ENCODE peak calls at places on chromosomes 5 and 9, in four cellular contexts. R is K562, N is A549, E is HepG2. K is an unnamed sample.
A peak's percentile ranks its signal among the peaks of the same experiment; 100 is the strongest.

GRCh38 chr5:178314066-178314660 is 81.6 kb upstream of the PHYKPL start:
- DNase-seq in R (no peak), N (no peak), E (no peak), K (no peak)

GRCh38 chr9:121222524-121223171 is 21.0 kb upstream of the RAB14 start:
- DNase-seq in R (peak; percentile 31), N (no peak), E (peak; percentile 49), K (peak; percentile 59)

GRCh38 chr5:73037545-73037944 is 81.7 kb downstream of the FCHO2 start:
- DNase-seq in R (no peak), N (no peak), E (no peak), K (no peak)

GRCh38 chr5:131262953-131263541 is 806 bp upstream of the CDC42SE2 start:
- DNase-seq in R (no peak), N (no peak), E (no peak), K (peak; percentile 18)

GRCh38 chr9:131661954-131662621 is 77.8 kb downstream of the RAPGEF1 start:
- DNase-seq in R (peak; percentile 50), N (no peak), E (no peak), K (no peak)

GRCh38 chr5:3341446-3342240 is 254.0 kb upstream of the IRX1 start:
- DNase-seq in R (no peak), N (no peak), E (no peak), K (peak; percentile 9)

GRCh38 chr9:3736186-3736585 is 210.4 kb upstream of the RFX3 start:
- DNase-seq in R (no peak), N (no peak), E (no peak), K (no peak)

GRCh38 chr5:17882760-17883488 is 248.7 kb downstream of the TAF11L14 start:
- DNase-seq in R (no peak), N (no peak), E (no peak), K (peak; percentile 70)

GRCh38 chr9:22142681-22143080 is 133.6 kb upstream of the CDKN2B start:
- DNase-seq in R (no peak), N (no peak), E (no peak), K (no peak)

GRCh38 chr9:91787931-91788330 is 162.1 kb downstream of the ROR2 start:
- DNase-seq in R (no peak), N (no peak), E (no peak), K (no peak)

GRCh38 chr5:73482383-73483193 is 15.7 kb upstream of the BTF3 start:
- DNase-seq in R (no peak), N (no peak), E (no peak), K (no peak)

GRCh38 chr5:90548069-90548593 is 10.5 kb upstream of the ADGRV1 start:
- DNase-seq in R (peak; percentile 25), N (peak; percentile 26), E (peak; percentile 66), K (peak; percentile 32)

GRCh38 chr5:35745666-35746065 is 111.0 kb upstream of the IL7R start:
- DNase-seq in R (no peak), N (no peak), E (no peak), K (no peak)

GRCh38 chr9:109182940-109183798 is 16.1 kb upstream of the FRRS1L start:
- DNase-seq in R (peak; percentile 40), N (peak; percentile 68), E (peak; percentile 81), K (peak; percentile 73)

GRCh38 chr5:109479260-109479860 is 69.6 kb upstream of the PJA2 start:
- DNase-seq in R (no peak), N (peak; percentile 5), E (peak; percentile 18), K (peak; percentile 27)

GRCh38 chr5:177959315-177959714 is 36.7 kb downstream of the PROP1 start:
- DNase-seq in R (no peak), N (no peak), E (no peak), K (peak; percentile 52)

GRCh38 chr9:98603821-98604383 is 104.8 kb downstream of the GABBR2 start:
- DNase-seq in R (no peak), N (no peak), E (no peak), K (no peak)

GRCh38 chr9:129643706-129644105 is 1.8 kb upstream of the ASB6 start:
- DNase-seq in R (no peak), N (no peak), E (no peak), K (no peak)

GRCh38 chr9:113511047-113511521 is 47.6 kb downstream of the RGS3 start:
- DNase-seq in R (no peak), N (no peak), E (no peak), K (no peak)

GRCh38 chr5:77380636-77381035 is 111.5 kb downstream of the WDR41 start:
- DNase-seq in R (no peak), N (no peak), E (no peak), K (no peak)

GRCh38 chr9:17134843-17135577 is at the start of gene CNTLN:
- DNase-seq in R (no peak), N (peak; percentile 90), E (peak; percentile 67), K (peak; percentile 94)
- H3K27ac ChIP-seq in R (no peak within 1 kb of the TSS), N (peak within 1 kb of the TSS; percentile 99), E (peak within 1 kb of the TSS; percentile 68), K (no peak within 1 kb of the TSS)

GRCh38 chr9:124353811-124354274 is 61.4 kb downstream of the PSMB7 start:
- DNase-seq in R (no peak), N (no peak), E (no peak), K (no peak)

GRCh38 chr9:124353166-124353768 is 62.0 kb downstream of the PSMB7 start:
- DNase-seq in R (no peak), N (no peak), E (no peak), K (no peak)

GRCh38 chr9:124351672-124352468 is 63.4 kb downstream of the PSMB7 start:
- DNase-seq in R (no peak), N (no peak), E (no peak), K (no peak)

GRCh38 chr9:124354364-124355031 is 60.7 kb downstream of the PSMB7 start:
- DNase-seq in R (no peak), N (no peak), E (no peak), K (no peak)

DNA sequence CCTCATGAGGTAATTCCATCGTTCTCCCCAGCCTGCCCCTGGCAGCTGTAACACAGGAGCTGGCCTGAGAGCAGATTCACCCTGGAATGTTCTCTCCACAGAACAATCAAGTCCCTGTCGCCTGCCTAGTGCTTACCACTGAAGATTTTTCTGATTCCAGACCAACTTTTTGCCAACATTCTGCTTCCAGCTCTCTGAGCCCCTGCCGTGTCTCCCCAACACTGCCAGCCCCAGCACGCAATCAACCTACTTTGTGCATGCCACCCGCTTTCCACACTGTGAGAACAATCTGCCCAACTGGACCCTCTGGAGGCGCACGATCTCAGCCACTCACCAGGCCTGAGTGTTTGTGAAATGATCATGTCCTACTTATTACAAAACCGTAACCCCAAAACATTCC is 62.6 kb downstream of the PSMB7 start:
- DNase-seq in R (no peak), N (no peak), E (no peak), K (no peak)
- TF ChIP-seq JUNB in R (no peak), N (no peak), E (no peak), K (no peak)

DNA sequence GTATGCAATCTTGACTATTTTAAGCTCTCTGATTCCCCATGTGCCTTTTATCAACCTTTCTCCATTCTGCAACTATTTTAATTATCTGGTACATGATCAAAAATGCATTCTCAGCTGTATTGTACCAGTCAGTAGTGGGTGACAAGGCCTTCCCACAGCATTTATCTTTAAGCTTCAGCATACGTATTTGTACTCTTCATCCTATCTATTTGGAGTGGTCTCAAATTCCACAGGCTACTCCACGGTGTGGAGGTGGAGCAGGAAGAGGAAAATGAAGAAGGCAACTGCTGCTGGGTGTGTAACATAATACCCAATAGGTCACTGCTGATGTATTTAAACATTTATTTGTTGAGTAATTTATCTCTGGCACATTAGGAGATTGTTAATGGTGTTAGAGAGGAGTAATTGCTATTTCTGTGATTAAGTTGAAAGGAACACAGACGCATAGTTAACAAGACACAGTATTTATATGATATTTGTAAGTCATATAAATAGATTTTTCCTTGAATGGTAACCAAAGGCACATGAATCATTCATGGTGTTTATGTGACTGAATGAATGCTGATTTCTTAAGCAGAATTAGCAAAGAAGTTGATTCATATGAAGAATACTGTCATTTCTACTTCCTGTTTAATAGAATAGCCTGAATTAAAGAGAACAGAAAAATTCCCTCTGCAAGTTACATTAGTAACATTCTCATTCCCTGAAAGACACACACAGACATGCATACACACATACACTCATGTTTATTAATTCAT is 153.8 kb upstream of the NR3C1 start:
- DNase-seq in R (no peak), N (no peak), E (no peak), K (no peak)
- H3K27ac ChIP-seq in R (no peak overlapping the region), N (peak overlapping the region; percentile 35), E (no peak overlapping the region), K (no peak overlapping the region)

DNA sequence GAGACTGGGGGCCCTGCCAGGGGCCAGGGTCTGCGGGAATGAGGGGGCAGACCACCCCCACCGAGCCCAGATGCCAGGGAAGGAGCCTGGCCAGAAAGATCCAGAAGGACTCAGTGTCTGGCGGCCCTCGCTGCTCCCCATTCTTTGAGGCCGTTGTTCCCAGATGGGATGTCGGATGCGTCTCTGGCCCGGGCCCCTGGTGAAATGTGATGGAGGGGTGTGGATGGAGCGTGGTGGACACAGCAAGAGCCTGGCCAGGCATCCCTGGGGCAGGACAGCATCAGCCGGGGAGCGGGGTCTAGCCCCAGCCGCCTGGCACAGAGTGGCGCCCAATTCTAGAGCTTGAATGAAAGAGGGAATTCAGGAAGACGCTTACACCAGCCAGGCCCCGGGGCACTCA is 46.2 kb upstream of the NKD2 start:
- DNase-seq in R (no peak), N (no peak), E (no peak), K (no peak)
- TF ChIP-seq JUNB in R (no peak), N (no peak), E (no peak), K (no peak)

GRCh38 chr9:97502984-97503861 is 1.8 kb downstream of the TMOD1 start:
- DNase-seq in R (peak; percentile 84), N (no peak), E (no peak), K (peak; percentile 49)

GRCh38 chr9:97501177-97501971 is at the start of gene TMOD1:
- DNase-seq in R (peak; percentile 98), N (peak; percentile 83), E (peak; percentile 35), K (peak; percentile 73)

GRCh38 chr9:97503862-97504210 is 2.4 kb downstream of the TMOD1 start:
- DNase-seq in R (no peak), N (no peak), E (no peak), K (no peak)

GRCh38 chr9:97501972-97502221 is 431 bp downstream of the TMOD1 start:
- DNase-seq in R (no peak), N (no peak), E (no peak), K (peak; percentile 64)

GRCh38 chr9:97502222-97502983 is 937 bp downstream of the TMOD1 start:
- DNase-seq in R (peak; percentile 32), N (no peak), E (no peak), K (peak; percentile 67)
- H3K27ac ChIP-seq in R (peak overlapping the region; percentile 96), N (peak overlapping the region; percentile 62), E (no peak overlapping the region), K (no peak overlapping the region)

GRCh38 chr5:160133071-160133917 is 14.0 kb upstream of the PWWP2A start:
- DNase-seq in R (no peak), N (no peak), E (no peak), K (peak; percentile 86)
- TF ChIP-seq JUNB in R (no peak), N (no peak), E (no peak), K (no peak)

GRCh38 chr9:77851862-77852602 is 179.6 kb downstream of the GNAQ start:
- DNase-seq in R (no peak), N (no peak), E (peak; percentile 39), K (no peak)

GRCh38 chr9:77848428-77848827 is 183.2 kb downstream of the GNAQ start:
- DNase-seq in R (no peak), N (no peak), E (no peak), K (no peak)

GRCh38 chr9:77847626-77848025 is 184.0 kb downstream of the GNAQ start:
- DNase-seq in R (no peak), N (no peak), E (no peak), K (no peak)

GRCh38 chr9:77846957-77847574 is 184.5 kb downstream of the GNAQ start:
- DNase-seq in R (no peak), N (no peak), E (no peak), K (no peak)

GRCh38 chr9:77848897-77849296 is 182.7 kb downstream of the GNAQ start:
- DNase-seq in R (no peak), N (peak; percentile 47), E (no peak), K (no peak)
- H3K27ac ChIP-seq in R (no peak overlapping the region), N (no peak overlapping the region), E (no peak overlapping the region), K (no peak overlapping the region)

GRCh38 chr9:14487547-14488185 is 173.7 kb upstream of the NFIB start:
- DNase-seq in R (no peak), N (no peak), E (no peak), K (no peak)
- TF ChIP-seq JUNB in R (no peak), N (no peak), E (no peak), K (no peak)

K was measured in GM23338.